ENCODE peak calls at places on chromosome 12, in nine cellular contexts. Y is activated CD4-positive, alpha-beta T cell treated with anti-CD3 and anti-CD28 coated beads, Interleukin-2, amount 50 U/mL, for 24 hours; S is Peyer's patch; X is AG04450; J is stimulated activated CD8-positive, alpha-beta memory T cell treated with anti-CD3 and anti-CD28 coated beads, Interleukin-12 subunit alpha, Interleukin-12 subunit beta, amount 100 ng/mL, for 4 hours; V is occipital lobe; I is NCI-H2081; F is NCI-H2029; O is hypothalamus. U is an unnamed sample.

GRCh38 chr12:108694812-108695278 is 36.5 kb downstream of the CORO1C start:
- DNase-seq in O (no peak), F (no peak), Y (no peak), J (no peak), I (no peak), V (no peak), X (no peak), S (no peak), U (no peak)

GRCh38 chr12:52442600-52443061 is 8.5 kb upstream of the KRT75 start:
- DNase-seq in V (no peak), Y (no peak), F (peak; percentile 14), I (no peak), O (no peak), J (no peak), X (peak; percentile 20), S (no peak), U (no peak)

GRCh38 chr12:56080556-56081138 is 682 bp downstream of the ERBB3 start:
- DNase-seq in V (no peak), O (peak; percentile 22), F (no peak), Y (no peak), S (peak; percentile 84), I (no peak), J (no peak), X (no peak), U (no peak)

GRCh38 chr12:109284392-109284791 is 24.7 kb downstream of the FOXN4 start:
- DNase-seq in I (no peak), V (no peak), S (no peak), X (no peak), J (no peak), O (no peak), F (no peak), Y (no peak), U (no peak)

GRCh38 chr12:114371733-114372132 is 34.2 kb downstream of the TBX5 start:
- DNase-seq in J (no peak), O (no peak), Y (no peak), X (no peak), F (no peak), V (no peak), S (no peak), I (no peak), U (no peak)

GRCh38 chr12:76790564-76791552 is 26.9 kb downstream of the ZDHHC17 start:
- DNase-seq in F (peak; percentile 5), J (no peak), O (no peak), S (no peak), Y (no peak), X (no peak), V (no peak), I (peak; percentile 21), U (no peak)

GRCh38 chr12:118053071-118053985 is 7.7 kb downstream of the WSB2 start:
- DNase-seq in O (no peak), F (no peak), V (no peak), X (no peak), Y (no peak), J (no peak), I (no peak), S (no peak), U (no peak)

GRCh38 chr12:50110127-50110761 is 1.8 kb upstream of the COX14 start:
- DNase-seq in S (peak; percentile 88), J (no peak), F (no peak), Y (no peak), V (no peak), X (no peak), O (no peak), I (no peak), U (peak; percentile 72)

GRCh38 chr12:117393656-117394055 is 32.2 kb upstream of the NOS1 start:
- DNase-seq in V (no peak), J (no peak), O (no peak), S (no peak), F (no peak), I (no peak), Y (no peak), X (no peak), U (no peak)

GRCh38 chr12:114041136-114041535 is 75.0 kb upstream of the RBM19 start:
- DNase-seq in S (no peak), F (no peak), I (no peak), J (no peak), V (no peak), O (no peak), Y (no peak), X (no peak), U (no peak)

GRCh38 chr12:108187831-108188230 is 58.7 kb downstream of the WSCD2 start:
- DNase-seq in I (no peak), X (no peak), F (no peak), Y (no peak), V (no peak), O (no peak), J (no peak), S (no peak), U (no peak)

U was measured in left ventricle myocardium superior.